ENCODE peak calls at places on chromosomes 11 and 22, in eight cellular contexts. Z is transverse colon, B is GM12891, H is esophagus muscularis mucosa, D is suprapubic skin, M is endothelial cell of umbilical vein, S is body of pancreas, I is right lobe of liver. K is an unnamed sample.
A peak's percentile ranks its signal among the peaks of the same experiment; 100 is the strongest.

GRCh38 chr11:44563716-44564115 is 1.7 kb upstream of the CD82 start:
- DNase-seq in B (no peak), I (no peak), H (no peak), Z (no peak), M (no peak), S (no peak), D (no peak), K (no peak)

GRCh38 chr11:133942594-133942993 is 14.2 kb downstream of the IGSF9B start:
- DNase-seq in S (no peak), B (no peak), D (no peak), H (no peak), Z (no peak), I (no peak), M (no peak), K (no peak)

GRCh38 chr22:44085743-44086741 is 61.9 kb downstream of the PARVB start:
- DNase-seq in I (no peak), B (peak; percentile 57), M (peak; percentile 80), Z (peak; percentile 72), H (peak; percentile 94), D (no peak), S (peak; percentile 21), K (peak; percentile 81)

GRCh38 chr11:66317766-66318575 is 1.1 kb upstream of the CD248 start:
- DNase-seq in Z (peak; percentile 47), I (no peak), B (no peak), M (no peak), H (no peak), D (peak; percentile 90), S (peak; percentile 31), K (peak; percentile 50)

GRCh38 chr22:22410121-22410520 is 98.4 kb downstream of the ZNF280B start:
- DNase-seq in Z (peak; percentile 48), S (no peak), M (no peak), H (peak; percentile 86), I (no peak), D (no peak), B (no peak), K (no peak)

GRCh38 chr11:113518716-113519495 is 43.7 kb upstream of the DRD2 start:
- DNase-seq in I (no peak), B (no peak), Z (no peak), H (no peak), D (peak; percentile 7), M (no peak), S (no peak), K (no peak)

GRCh38 chr22:22061085-22062077 is 78.8 kb upstream of the TOP3B start:
- DNase-seq in H (peak; percentile 90), I (no peak), B (no peak), Z (no peak), D (no peak), M (no peak), S (no peak), K (no peak)

GRCh38 chr11:128860571-128861361 is 6.3 kb downstream of the KCNJ1 start:
- DNase-seq in M (no peak), I (no peak), B (no peak), H (no peak), Z (no peak), S (no peak), D (no peak), K (no peak)

GRCh38 chr11:60948251-60948650 is 3.7 kb downstream of the SLC15A3 start:
- DNase-seq in B (no peak), I (no peak), D (no peak), Z (no peak), S (no peak), M (no peak), H (no peak), K (no peak)

GRCh38 chr11:125168875-125169537 is 4.5 kb downstream of the PKNOX2 start:
- DNase-seq in I (no peak), S (no peak), Z (no peak), M (no peak), D (no peak), B (no peak), H (no peak), K (no peak)

GRCh38 chr22:48185656-48186055 is 1423.2 kb downstream of the TBC1D22A start:
- DNase-seq in Z (no peak), B (no peak), H (no peak), S (no peak), M (no peak), D (no peak), I (no peak), K (no peak)

GRCh38 chr11:67357831-67358555 is 4.6 kb upstream of the POLD4 start:
- DNase-seq in S (no peak), D (no peak), H (no peak), M (no peak), B (no peak), I (no peak), Z (no peak), K (no peak)

GRCh38 chr11:75492181-75492820 is 33.4 kb downstream of the GDPD5 start:
- DNase-seq in I (no peak), B (peak; percentile 50), H (no peak), M (peak; percentile 47), Z (peak; percentile 32), D (no peak), S (no peak), K (no peak)

GRCh38 chr11:92099183-92099582 is 125.4 kb upstream of the FAT3 start:
- DNase-seq in M (no peak), D (no peak), H (no peak), B (no peak), Z (no peak), S (no peak), I (no peak), K (no peak)

GRCh38 chr11:67416416-67417335 is 1.2 kb downstream of the CARNS1 start:
- DNase-seq in S (no peak), H (no peak), I (no peak), B (no peak), Z (no peak), M (peak; percentile 18), D (no peak), K (peak; percentile 42)

GRCh38 chr11:112499908-112500204 is 239.2 kb upstream of the PLET1 start:
- DNase-seq in S (no peak), M (no peak), H (no peak), D (no peak), I (no peak), B (no peak), Z (no peak), K (no peak)

GRCh38 chr11:117144477-117145392 is 648 bp downstream of the PAFAH1B2 start:
- DNase-seq in H (peak; percentile 94), I (peak; percentile 67), B (peak; percentile 46), S (peak; percentile 75), D (peak; percentile 82), M (peak; percentile 84), Z (peak; percentile 61), K (peak; percentile 83)

GRCh38 chr11:117143390-117143789 is 697 bp upstream of the PAFAH1B2 start:
- DNase-seq in H (no peak), I (no peak), S (peak; percentile 63), B (no peak), D (no peak), Z (peak; percentile 58), M (no peak), K (peak; percentile 48)

GRCh38 chr11:117145393-117145761 is 1.3 kb downstream of the PAFAH1B2 start:
- DNase-seq in I (no peak), Z (peak; percentile 18), D (no peak), H (no peak), B (no peak), S (no peak), M (peak; percentile 73), K (peak; percentile 59)

GRCh38 chr11:117146521-117146920 is 2.4 kb downstream of the PAFAH1B2 start:
- DNase-seq in B (no peak), I (no peak), Z (no peak), H (no peak), M (no peak), S (no peak), D (no peak), K (no peak)

DNA sequence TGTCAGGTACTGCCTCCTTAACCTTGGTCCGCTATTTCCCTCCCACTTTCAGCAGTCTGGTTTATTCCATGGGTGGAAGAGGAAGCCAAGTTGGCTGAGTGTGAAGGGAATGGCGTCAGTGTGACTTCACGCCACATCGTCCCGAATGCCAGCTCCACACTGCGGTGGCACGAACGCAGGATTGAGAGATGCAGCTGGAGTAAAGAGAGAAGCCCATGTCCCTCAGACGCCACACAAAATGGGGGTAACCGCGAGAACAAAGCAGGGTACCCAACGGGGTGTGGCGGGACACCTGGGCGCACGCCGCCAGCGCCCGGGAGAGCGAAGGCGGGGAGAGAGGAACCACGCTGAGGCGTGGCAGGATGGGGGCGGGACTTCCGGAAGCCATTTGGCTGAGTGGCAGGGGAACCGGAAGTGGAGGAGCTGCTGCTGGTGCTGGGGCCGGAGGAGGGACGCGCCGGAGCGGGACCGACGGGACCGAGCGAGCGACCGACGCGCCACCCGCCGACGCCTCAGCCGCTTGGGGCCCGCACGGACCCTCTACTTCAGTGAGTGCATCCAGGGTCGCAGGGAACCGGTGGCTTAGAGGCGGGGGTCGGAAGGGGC is at the start of gene PAFAH1B2:
- DNase-seq in D (peak; percentile 98), S (peak; percentile 96), Z (peak; percentile 97), I (peak; percentile 97), B (peak; percentile 98), M (peak; percentile 90), H (peak; percentile 99), K (peak; percentile 95)
- TF ChIP-seq POLR2A in D (peak; percentile 75), S (peak; percentile 92), Z (peak; percentile 89), I (peak; percentile 84), B (peak; percentile 42), M (peak; percentile 91), H (peak; percentile 84), K (peak; percentile 83)

DNA sequence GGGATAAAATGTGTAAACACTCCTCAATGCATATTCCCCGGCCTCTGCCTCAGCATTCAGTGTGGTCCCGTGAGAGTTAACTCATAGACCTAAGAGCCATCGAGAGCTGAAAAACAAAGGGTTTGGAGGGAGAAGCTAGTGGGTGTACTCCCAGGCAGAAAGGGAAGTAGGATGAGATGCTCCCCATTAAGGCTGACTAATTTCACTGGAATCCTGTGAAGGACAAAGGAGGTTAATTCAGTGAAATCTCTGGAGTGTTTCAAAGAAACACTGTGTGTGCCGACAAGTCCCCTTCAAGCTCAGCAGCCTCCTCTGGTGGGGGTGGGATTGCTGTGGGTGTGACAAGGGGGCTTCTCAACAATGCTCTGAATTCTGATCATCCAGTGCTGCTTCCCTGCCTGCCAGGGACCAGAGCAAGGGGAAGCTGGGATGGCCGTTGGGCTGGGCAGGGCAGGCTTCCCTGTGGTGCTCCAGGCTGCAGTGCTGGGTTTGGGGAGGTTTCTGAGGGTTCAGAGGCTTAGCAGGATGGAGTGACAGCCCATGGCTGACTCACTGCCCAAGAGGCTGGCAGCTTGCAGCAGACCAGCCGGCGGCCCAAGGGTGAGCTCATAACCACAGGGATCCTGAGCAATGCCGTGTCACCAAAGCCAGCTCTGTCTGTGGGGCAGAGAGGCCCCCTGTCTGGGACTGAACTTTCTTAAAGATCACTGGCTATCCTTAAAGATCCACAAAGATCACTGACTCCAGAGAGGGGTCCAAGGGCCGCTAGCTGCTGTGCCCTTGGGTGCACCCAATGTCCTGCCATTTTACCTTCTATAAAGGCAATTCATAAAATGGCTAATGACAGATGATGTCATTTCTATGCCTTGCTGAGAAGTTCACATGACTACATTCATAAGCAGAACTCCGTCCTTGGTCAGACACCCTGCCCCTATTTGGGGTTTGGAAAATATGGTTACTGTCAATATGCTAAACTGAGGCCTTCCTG is 61.3 kb upstream of the BMAL1 start:
- DNase-seq in D (no peak), B (no peak), S (no peak), I (no peak), M (peak; percentile 66), Z (no peak), H (no peak), K (no peak)
- TF ChIP-seq POLR2A in D (no peak), B (no peak), S (no peak), I (no peak), M (peak; percentile 53), Z (no peak), H (no peak), K (no peak)

GRCh38 chr22:19941365-19942070 is at the start of the genes COMT and TXNRD2:
- DNase-seq in Z (peak; percentile 78), M (peak; percentile 57), B (peak; percentile 91), H (no peak), S (peak; percentile 72), I (peak; percentile 80), D (no peak), K (peak; percentile 90)
- TF ChIP-seq POLR2A in Z (peak; percentile 69), M (peak; percentile 82), B (peak; percentile 74), H (peak; percentile 28), S (peak; percentile 81), I (peak; percentile 68), D (peak; percentile 63), K (peak; percentile 34)

GRCh38 chr22:37012956-37013355 is 6.3 kb downstream of the TST start:
- DNase-seq in M (no peak), D (no peak), B (no peak), S (no peak), Z (peak; percentile 13), I (peak; percentile 68), H (no peak), K (no peak)
- TF ChIP-seq POLR2A in M (no peak), D (no peak), B (no peak), S (no peak), Z (no peak), I (no peak), H (no peak), K (no peak)